ENCODE peak calls at places on chromosomes 13 and 19, in five cellular contexts. V, Q, H, I and K are unnamed samples.

GRCh38 chr13:37656247-37656940 is 57.8 kb upstream of the POSTN start:
- DNase-seq in V (no peak), Q (no peak), H (no peak), I (peak; percentile 47), K (no peak)

GRCh38 chr13:114225610-114226009 is 9.1 kb upstream of the CDC16 start:
- DNase-seq in V (no peak), Q (no peak), H (no peak), I (no peak), K (no peak)

GRCh38 chr19:14871619-14872230 is 14.2 kb downstream of the OR7A17 start:
- DNase-seq in V (no peak), Q (no peak), H (no peak), I (no peak), K (no peak)

GRCh38 chr13:19845758-19846157 is 17.7 kb downstream of the ZMYM5 start:
- DNase-seq in V (no peak), Q (no peak), H (no peak), I (peak; percentile 48), K (no peak)

GRCh38 chr13:26759907-26760834 is at the start of gene GPR12:
- DNase-seq in V (no peak), Q (peak; percentile 47), H (no peak), I (no peak), K (no peak)

GRCh38 chr13:64029343-64030093 is 2613.9 kb upstream of the PCDH20 start:
- DNase-seq in V (no peak), Q (no peak), H (no peak), I (no peak), K (no peak)

GRCh38 chr13:104491951-104492350 is 1425.7 kb upstream of the SLC10A2 start:
- DNase-seq in V (no peak), Q (no peak), H (no peak), I (no peak), K (no peak)

GRCh38 chr13:88000239-88000638 is 329.1 kb downstream of the SLITRK5 start:
- DNase-seq in V (no peak), Q (no peak), H (no peak), I (no peak), K (no peak)

GRCh38 chr19:42553292-42554045 is 25.2 kb upstream of the CEACAM1 start:
- DNase-seq in V (no peak), Q (no peak), H (no peak), I (peak; percentile 59), K (no peak)

DNA sequence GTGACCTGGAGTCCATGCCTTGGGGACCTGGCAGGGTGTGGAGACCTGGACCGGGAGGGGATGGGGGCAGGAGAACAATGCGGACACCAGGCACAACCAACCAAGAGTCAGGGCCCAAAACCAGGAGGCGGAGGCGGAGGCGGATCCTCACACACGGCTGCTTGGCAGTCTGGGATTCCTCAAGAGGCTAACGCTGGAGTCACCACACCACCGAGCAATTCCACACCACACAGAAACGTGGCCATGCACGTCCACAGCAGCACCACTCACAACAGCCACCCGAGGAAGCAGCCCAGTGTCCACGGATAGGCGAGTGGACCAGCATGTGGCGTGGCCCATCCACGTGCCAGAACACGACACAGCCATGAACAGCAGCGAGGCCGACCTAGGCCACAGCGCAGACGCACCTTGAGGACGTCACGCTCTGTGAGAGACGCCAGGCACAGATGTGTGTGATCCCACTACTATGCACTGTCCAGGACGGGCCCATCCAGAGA is 17.7 kb downstream of the SBNO2 start:
- DNase-seq in V (no peak), Q (no peak), H (no peak), I (no peak), K (no peak)
- H3K27ac ChIP-seq in V (peak overlapping the region; percentile 32), Q (no peak overlapping the region), H (peak overlapping the region; percentile 19), I (no peak overlapping the region), K (no peak overlapping the region)

DNA sequence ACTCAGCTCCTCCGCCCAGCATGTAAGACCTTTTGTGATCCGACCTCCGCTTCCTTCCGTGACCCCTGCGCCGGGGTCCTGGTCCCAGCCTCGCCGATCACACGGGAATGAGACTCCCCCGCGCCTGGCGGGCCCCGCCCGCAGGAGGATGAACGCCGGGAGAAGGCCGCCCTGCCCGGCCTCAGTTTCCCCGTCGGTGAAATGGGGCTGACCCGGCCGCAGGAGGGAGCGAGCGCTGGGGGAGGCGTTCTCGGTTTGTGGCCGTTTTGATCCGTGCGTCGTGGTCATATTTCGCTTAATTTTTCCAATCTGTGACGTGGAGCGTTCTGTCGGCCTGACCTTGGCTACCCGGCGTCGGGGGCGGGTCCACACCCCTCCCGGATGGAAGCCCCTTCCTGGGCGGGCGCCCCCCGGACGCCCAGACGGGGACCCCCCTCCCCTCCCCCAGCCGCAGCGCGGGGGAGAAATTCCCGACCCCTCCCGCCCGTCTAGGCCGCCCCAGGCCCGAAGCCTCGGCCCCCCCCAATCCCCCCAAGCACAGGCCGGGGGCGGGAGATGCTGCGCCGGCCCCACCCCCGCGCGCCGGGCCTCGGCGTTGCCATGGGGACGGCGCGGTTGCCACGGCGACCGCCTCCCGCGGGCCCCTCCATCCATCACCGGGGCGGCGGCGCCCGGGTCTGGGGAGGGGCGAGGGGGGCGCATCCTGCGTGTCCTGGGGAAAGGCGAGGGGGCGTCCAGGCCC is 11.1 kb downstream of the PALM start:
- DNase-seq in V (no peak), Q (peak; percentile 78), H (no peak), I (no peak), K (no peak)
- H3K27ac ChIP-seq in V (no peak overlapping the region), Q (peak overlapping the region; percentile 76), H (no peak overlapping the region), I (no peak overlapping the region), K (peak overlapping the region; percentile 67)

GRCh38 chr13:111534646-111535461 is 214.4 kb downstream of the TEX29 start:
- DNase-seq in V (peak; percentile 54), Q (peak; percentile 31), H (no peak), I (no peak), K (no peak)
- H3K27ac ChIP-seq in V (no peak overlapping the region), Q (no peak overlapping the region), H (no peak overlapping the region), I (no peak overlapping the region), K (no peak overlapping the region)

DNA sequence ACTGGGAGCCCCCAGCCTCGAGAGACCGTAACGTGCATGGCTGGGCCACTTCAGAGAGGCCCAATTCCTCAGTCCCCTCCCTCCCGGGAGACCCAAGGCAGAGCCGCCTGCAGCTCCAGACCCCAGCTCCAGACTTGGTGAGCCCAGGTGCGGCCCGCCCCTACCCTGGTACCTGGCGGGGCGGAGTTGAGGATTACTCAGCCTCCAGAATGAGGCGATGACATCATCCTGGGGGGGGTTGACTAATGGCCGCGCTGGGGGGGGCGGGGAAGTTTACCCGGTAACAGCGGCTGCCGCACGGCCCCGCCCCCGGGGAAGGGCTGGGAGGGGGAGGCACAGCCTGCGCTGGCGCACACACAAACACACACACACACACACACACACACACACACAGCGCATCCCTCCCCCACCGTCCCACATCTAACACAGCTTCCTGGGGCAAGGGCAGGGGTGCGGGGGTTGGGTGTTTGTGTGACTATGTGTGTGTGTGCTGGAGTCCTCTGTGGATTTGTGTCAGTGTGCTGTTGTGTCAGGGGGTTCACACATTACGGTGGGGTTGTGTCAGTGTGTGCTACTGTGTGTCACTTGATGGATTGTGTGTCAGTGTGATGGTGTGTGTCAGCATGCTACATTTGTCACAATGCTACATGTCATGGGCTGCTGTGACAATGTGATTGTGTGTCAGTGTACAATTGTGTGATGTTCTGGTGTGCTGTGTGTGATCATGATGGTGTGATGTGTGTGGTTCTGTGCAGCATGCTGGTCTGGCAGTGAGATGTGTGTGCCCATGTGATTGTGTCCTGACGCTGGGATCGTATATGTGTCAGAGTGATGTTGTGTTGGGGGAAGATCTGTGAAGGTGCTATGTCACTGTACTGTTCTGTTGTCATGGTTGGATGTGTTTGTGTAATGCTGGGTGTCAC is 10.3 kb upstream of the BBC3 start:
- DNase-seq in V (no peak), Q (peak; percentile 67), H (peak; percentile 75), I (peak; percentile 82), K (peak; percentile 44)
- H3K27ac ChIP-seq in V (no peak overlapping the region), Q (peak overlapping the region; percentile 85), H (no peak overlapping the region), I (no peak overlapping the region), K (no peak overlapping the region)